ENCODE peak calls at places on chromosome 11, in nine cellular contexts. W is GM23248, U is NB4, V is Karpas-422, S is aorta, J is WERI-Rb-1, K is transverse colon, M is cardiac fibroblast, A is colonic mucosa. L is an unnamed sample.
A peak's percentile ranks its signal among the peaks of the same experiment; 100 is the strongest.

GRCh38 chr11:113552271-113552670 is 77.1 kb upstream of the DRD2 start:
- DNase-seq in W (no peak), U (no peak), V (peak; percentile 68), S (no peak), J (no peak), K (no peak), M (no peak), A (no peak), L (no peak)

GRCh38 chr11:64585150-64585549 is 5.9 kb upstream of the SLC22A12 start:
- DNase-seq in W (no peak), U (peak; percentile 35), V (no peak), S (no peak), J (no peak), K (no peak), M (no peak), A (no peak), L (no peak)

GRCh38 chr11:79076526-79077115 is 364.2 kb downstream of the TENM4 start:
- DNase-seq in W (peak; percentile 61), U (peak; percentile 49), V (peak; percentile 77), S (peak; percentile 71), J (peak; percentile 60), K (peak; percentile 47), M (peak; percentile 64), A (peak; percentile 42), L (peak; percentile 75)

GRCh38 chr11:10742460-10743208 is 8.4 kb upstream of the CTR9 start:
- DNase-seq in W (peak; percentile 87), U (peak; percentile 73), V (no peak), S (no peak), J (no peak), K (no peak), M (peak; percentile 56), A (peak; percentile 38), L (no peak)

GRCh38 chr11:29606596-29606995 is 410.2 kb downstream of the KCNA4 start:
- DNase-seq in W (no peak), U (no peak), V (no peak), S (no peak), J (no peak), K (no peak), M (no peak), A (no peak), L (no peak)

GRCh38 chr11:112085822-112086421 is 634 bp downstream of the TIMM8B start:
- DNase-seq in W (peak; percentile 69), U (peak; percentile 61), V (peak; percentile 50), S (no peak), J (no peak), K (peak; percentile 37), M (peak; percentile 46), A (peak; percentile 41), L (peak; percentile 43)

GRCh38 chr11:91263698-91264097 is 960.9 kb upstream of the FAT3 start:
- DNase-seq in W (no peak), U (no peak), V (no peak), S (no peak), J (no peak), K (no peak), M (no peak), A (no peak), L (no peak)

GRCh38 chr11:88651556-88651955 is 314.0 kb upstream of the CTSC start:
- DNase-seq in W (no peak), U (no peak), V (no peak), S (no peak), J (no peak), K (no peak), M (peak; percentile 22), A (no peak), L (no peak)

GRCh38 chr11:106276859-106277436 is 199.5 kb downstream of the AASDHPPT start:
- DNase-seq in W (no peak), U (peak; percentile 16), V (peak; percentile 54), S (no peak), J (peak; percentile 20), K (no peak), M (peak; percentile 43), A (no peak), L (peak; percentile 56)

GRCh38 chr11:124586247-124586860 is 16.6 kb downstream of the OR8A1 start:
- DNase-seq in W (peak; percentile 69), U (peak; percentile 61), V (peak; percentile 64), S (peak; percentile 65), J (peak; percentile 36), K (peak; percentile 44), M (peak; percentile 80), A (peak; percentile 58), L (peak; percentile 76)

DNA sequence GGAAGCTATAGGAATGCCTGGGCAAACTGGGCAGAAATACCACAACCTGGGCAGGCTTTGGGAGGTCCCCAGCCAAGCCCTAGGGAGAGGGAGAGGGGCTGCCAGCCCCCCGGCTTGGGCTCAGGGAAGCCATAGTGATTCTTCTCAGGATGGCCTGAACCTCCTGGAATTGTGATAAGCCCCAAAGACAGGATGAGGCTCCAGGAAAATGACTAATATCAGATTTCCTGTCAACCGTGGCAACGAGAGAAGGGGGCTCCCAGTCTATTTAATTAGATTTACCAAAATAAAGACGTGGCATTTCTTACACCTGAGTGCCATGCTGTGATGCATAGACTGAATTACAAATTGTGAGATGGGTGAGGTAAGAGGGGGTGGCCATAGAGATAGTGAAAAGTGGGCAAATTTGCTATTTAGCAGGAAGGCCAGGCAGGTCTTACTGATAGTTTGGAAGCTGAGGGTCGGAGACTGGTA is 20.4 kb downstream of the SERPINH1 start:
- DNase-seq in W (no peak), U (no peak), V (no peak), S (no peak), J (no peak), K (no peak), M (no peak), A (no peak), L (no peak)
- H3K4me3 ChIP-seq in W (peak overlapping the region; percentile 75), U (no peak overlapping the region), V (peak overlapping the region; percentile 67), S (peak overlapping the region; percentile 81), J (peak overlapping the region; percentile 78), K (no peak overlapping the region), M (peak overlapping the region; percentile 45), A (no peak overlapping the region), L (peak overlapping the region; percentile 92)

GRCh38 chr11:75152090-75152489 is 1.2 kb downstream of the SLCO2B1 start:
- DNase-seq in W (no peak), U (no peak), V (no peak), S (no peak), J (no peak), K (no peak), M (no peak), A (peak; percentile 54), L (no peak)
- H3K4me3 ChIP-seq in W (no peak overlapping the region), U (no peak overlapping the region), V (no peak overlapping the region), S (no peak overlapping the region), J (no peak overlapping the region), K (no peak overlapping the region), M (no peak overlapping the region), A (peak overlapping the region; percentile 27), L (no peak overlapping the region)

GRCh38 chr11:9089636-9090035 is 1.8 kb downstream of the SCUBE2 start:
- DNase-seq in W (peak; percentile 22), U (no peak), V (no peak), S (no peak), J (no peak), K (peak; percentile 48), M (no peak), A (peak; percentile 42), L (no peak)

GRCh38 chr11:9089061-9089460 is 2.3 kb downstream of the SCUBE2 start:
- DNase-seq in W (no peak), U (no peak), V (no peak), S (no peak), J (no peak), K (peak; percentile 79), M (no peak), A (peak; percentile 84), L (no peak)

GRCh38 chr11:9091044-9091936 is at the start of gene SCUBE2:
- DNase-seq in W (peak; percentile 48), U (no peak), V (no peak), S (no peak), J (no peak), K (peak; percentile 32), M (no peak), A (peak; percentile 26), L (peak; percentile 55)

GRCh38 chr11:9092085-9092484 is 686 bp upstream of the SCUBE2 start:
- DNase-seq in W (no peak), U (no peak), V (no peak), S (no peak), J (no peak), K (no peak), M (no peak), A (no peak), L (no peak)

GRCh38 chr11:9090488-9091043 is 833 bp downstream of the SCUBE2 start:
- DNase-seq in W (peak; percentile 10), U (no peak), V (no peak), S (no peak), J (no peak), K (no peak), M (no peak), A (no peak), L (peak; percentile 21)
- H3K4me3 ChIP-seq in W (peak overlapping the region; percentile 63), U (no peak overlapping the region), V (no peak overlapping the region), S (peak overlapping the region; percentile 60), J (peak overlapping the region; percentile 57), K (peak overlapping the region; percentile 14), M (peak overlapping the region; percentile 42), A (peak overlapping the region; percentile 38), L (peak overlapping the region; percentile 63)

GRCh38 chr11:129249351-129249750 is 57.2 kb upstream of the ARHGAP32 start:
- DNase-seq in W (peak; percentile 92), U (no peak), V (no peak), S (no peak), J (no peak), K (no peak), M (peak; percentile 85), A (no peak), L (no peak)

GRCh38 chr11:129248618-129249017 is 56.5 kb upstream of the ARHGAP32 start:
- DNase-seq in W (peak; percentile 87), U (no peak), V (no peak), S (no peak), J (no peak), K (no peak), M (peak; percentile 76), A (no peak), L (no peak)

GRCh38 chr11:129252621-129253020 is 60.5 kb upstream of the ARHGAP32 start:
- DNase-seq in W (no peak), U (no peak), V (no peak), S (no peak), J (no peak), K (no peak), M (no peak), A (no peak), L (peak; percentile 79)

GRCh38 chr11:129251067-129251466 is 58.9 kb upstream of the ARHGAP32 start:
- DNase-seq in W (peak; percentile 45), U (no peak), V (no peak), S (no peak), J (no peak), K (no peak), M (peak; percentile 42), A (no peak), L (no peak)

GRCh38 chr11:129249923-129250322 is 57.8 kb upstream of the ARHGAP32 start:
- DNase-seq in W (peak; percentile 33), U (no peak), V (no peak), S (no peak), J (no peak), K (no peak), M (no peak), A (no peak), L (no peak)
- H3K4me3 ChIP-seq in W (peak overlapping the region; percentile 32), U (no peak overlapping the region), V (no peak overlapping the region), S (no peak overlapping the region), J (no peak overlapping the region), K (no peak overlapping the region), M (no peak overlapping the region), A (no peak overlapping the region), L (no peak overlapping the region)

GRCh38 chr11:12507391-12507790 is 130.0 kb downstream of the PARVA start:
- DNase-seq in W (no peak), U (no peak), V (no peak), S (no peak), J (no peak), K (no peak), M (no peak), A (no peak), L (no peak)
- H3K4me3 ChIP-seq in W (no peak overlapping the region), U (no peak overlapping the region), V (no peak overlapping the region), S (no peak overlapping the region), J (no peak overlapping the region), K (no peak overlapping the region), M (no peak overlapping the region), A (no peak overlapping the region), L (no peak overlapping the region)